ENCODE peak calls at places on chromosome 10, in seven cellular contexts. One of them, this sample, is unnamed.

GRCh38 chr10:131183546-131184045 is 127.9 kb downstream of the TCERG1L start:
- DNase-seq in heart right ventricle: no peak
- DNase-seq in CD4-positive, CD25-positive, alpha-beta regulatory T cell: no peak
- DNase-seq in uterus: no peak
- DNase-seq in endodermal cell: no peak
- DNase-seq in adrenal gland: peak; percentile 20
- DNase-seq in mesendoderm: no peak
- DNase-seq in this sample: no peak

GRCh38 chr10:88702848-88703597 is 3.0 kb upstream of the LIPK start:
- DNase-seq in heart right ventricle: no peak
- DNase-seq in CD4-positive, CD25-positive, alpha-beta regulatory T cell: peak; percentile 4
- DNase-seq in uterus: no peak
- DNase-seq in endodermal cell: peak; percentile 83
- DNase-seq in adrenal gland: no peak
- DNase-seq in mesendoderm: peak; percentile 94
- DNase-seq in this sample: peak; percentile 92

GRCh38 chr10:28434063-28434462 is 98.9 kb upstream of the WAC start:
- DNase-seq in heart right ventricle: no peak
- DNase-seq in CD4-positive, CD25-positive, alpha-beta regulatory T cell: no peak
- DNase-seq in uterus: no peak
- DNase-seq in endodermal cell: no peak
- DNase-seq in adrenal gland: no peak
- DNase-seq in mesendoderm: no peak
- DNase-seq in this sample: no peak

GRCh38 chr10:62870866-62871265 is 54.7 kb upstream of the EGR2 start:
- DNase-seq in heart right ventricle: no peak
- DNase-seq in CD4-positive, CD25-positive, alpha-beta regulatory T cell: peak; percentile 35
- DNase-seq in uterus: no peak
- DNase-seq in endodermal cell: no peak
- DNase-seq in adrenal gland: no peak
- DNase-seq in mesendoderm: no peak
- DNase-seq in this sample: no peak

GRCh38 chr10:78377362-78377761 is 343.7 kb downstream of the RPS24 start:
- DNase-seq in heart right ventricle: no peak
- DNase-seq in CD4-positive, CD25-positive, alpha-beta regulatory T cell: no peak
- DNase-seq in uterus: no peak
- DNase-seq in endodermal cell: peak; percentile 65
- DNase-seq in adrenal gland: no peak
- DNase-seq in mesendoderm: peak; percentile 60
- DNase-seq in this sample: no peak

GRCh38 chr10:124525751-124526600 is 64.4 kb downstream of the LHPP start:
- DNase-seq in heart right ventricle: no peak
- DNase-seq in CD4-positive, CD25-positive, alpha-beta regulatory T cell: no peak
- DNase-seq in uterus: peak; percentile 24
- DNase-seq in endodermal cell: no peak
- DNase-seq in adrenal gland: no peak
- DNase-seq in mesendoderm: peak; percentile 18
- DNase-seq in this sample: no peak

GRCh38 chr10:126504761-126505112 is 116.5 kb upstream of the ADAM12 start:
- DNase-seq in heart right ventricle: no peak
- DNase-seq in CD4-positive, CD25-positive, alpha-beta regulatory T cell: no peak
- DNase-seq in uterus: no peak
- DNase-seq in endodermal cell: no peak
- DNase-seq in adrenal gland: no peak
- DNase-seq in mesendoderm: no peak
- DNase-seq in this sample: no peak

GRCh38 chr10:23412223-23412622 is 26.7 kb upstream of the OTUD1 start:
- DNase-seq in heart right ventricle: no peak
- DNase-seq in CD4-positive, CD25-positive, alpha-beta regulatory T cell: peak; percentile 37
- DNase-seq in uterus: no peak
- DNase-seq in endodermal cell: no peak
- DNase-seq in adrenal gland: no peak
- DNase-seq in mesendoderm: no peak
- DNase-seq in this sample: peak; percentile 28

GRCh38 chr10:80686734-80687561 is 149.2 kb downstream of the SH2D4B start:
- DNase-seq in heart right ventricle: no peak
- DNase-seq in CD4-positive, CD25-positive, alpha-beta regulatory T cell: no peak
- DNase-seq in uterus: no peak
- DNase-seq in endodermal cell: peak; percentile 48
- DNase-seq in adrenal gland: no peak
- DNase-seq in mesendoderm: no peak
- DNase-seq in this sample: no peak

GRCh38 chr10:99548041-99548530 is 15.3 kb downstream of the NKX2-3 start:
- DNase-seq in heart right ventricle: no peak
- DNase-seq in CD4-positive, CD25-positive, alpha-beta regulatory T cell: peak; percentile 31
- DNase-seq in uterus: no peak
- DNase-seq in endodermal cell: peak; percentile 82
- DNase-seq in adrenal gland: no peak
- DNase-seq in mesendoderm: peak; percentile 72
- DNase-seq in this sample: peak; percentile 55

GRCh38 chr10:43938810-43939209 is 290.1 kb upstream of the ZNF32 start:
- DNase-seq in heart right ventricle: no peak
- DNase-seq in CD4-positive, CD25-positive, alpha-beta regulatory T cell: no peak
- DNase-seq in uterus: no peak
- DNase-seq in endodermal cell: peak; percentile 3
- DNase-seq in adrenal gland: no peak
- DNase-seq in mesendoderm: no peak
- DNase-seq in this sample: no peak

GRCh38 chr10:61438141-61438984 is 14.8 kb downstream of the TMEM26 start:
- DNase-seq in heart right ventricle: no peak
- DNase-seq in CD4-positive, CD25-positive, alpha-beta regulatory T cell: peak; percentile 1
- DNase-seq in uterus: no peak
- DNase-seq in endodermal cell: no peak
- DNase-seq in adrenal gland: no peak
- DNase-seq in mesendoderm: peak; percentile 77
- DNase-seq in this sample: peak; percentile 3

GRCh38 chr10:131960631-131961046 is 21.1 kb downstream of the BNIP3 start:
- DNase-seq in heart right ventricle: no peak
- DNase-seq in CD4-positive, CD25-positive, alpha-beta regulatory T cell: no peak
- DNase-seq in uterus: no peak
- DNase-seq in endodermal cell: no peak
- DNase-seq in adrenal gland: no peak
- DNase-seq in mesendoderm: no peak
- DNase-seq in this sample: no peak

GRCh38 chr10:51029172-51029641 is 45.1 kb upstream of the PRKG1 start:
- DNase-seq in heart right ventricle: no peak
- DNase-seq in CD4-positive, CD25-positive, alpha-beta regulatory T cell: no peak
- DNase-seq in uterus: no peak
- DNase-seq in endodermal cell: no peak
- DNase-seq in adrenal gland: no peak
- DNase-seq in mesendoderm: no peak
- DNase-seq in this sample: peak; percentile 69

GRCh38 chr10:69392481-69393000 is 24.2 kb downstream of the TACR2 start:
- DNase-seq in heart right ventricle: peak; percentile 83
- DNase-seq in CD4-positive, CD25-positive, alpha-beta regulatory T cell: peak; percentile 90
- DNase-seq in uterus: peak; percentile 89
- DNase-seq in endodermal cell: peak; percentile 97
- DNase-seq in adrenal gland: peak; percentile 94
- DNase-seq in mesendoderm: peak; percentile 96
- DNase-seq in this sample: peak; percentile 66

GRCh38 chr10:98255146-98255877 is 12.7 kb downstream of the LOXL4 start:
- DNase-seq in heart right ventricle: no peak
- DNase-seq in CD4-positive, CD25-positive, alpha-beta regulatory T cell: no peak
- DNase-seq in uterus: no peak
- DNase-seq in endodermal cell: peak; percentile 43
- DNase-seq in adrenal gland: no peak
- DNase-seq in mesendoderm: no peak
- DNase-seq in this sample: no peak

GRCh38 chr10:102231357-102232318 is 5.5 kb downstream of the ELOVL3 start:
- DNase-seq in heart right ventricle: peak; percentile 57
- DNase-seq in CD4-positive, CD25-positive, alpha-beta regulatory T cell: peak; percentile 65
- DNase-seq in uterus: no peak
- DNase-seq in endodermal cell: peak; percentile 90
- DNase-seq in adrenal gland: peak; percentile 72
- DNase-seq in mesendoderm: peak; percentile 70
- DNase-seq in this sample: no peak

GRCh38 chr10:89553064-89553734 is 17.8 kb upstream of the SLC16A12 start:
- DNase-seq in heart right ventricle: no peak
- DNase-seq in CD4-positive, CD25-positive, alpha-beta regulatory T cell: no peak
- DNase-seq in uterus: no peak
- DNase-seq in endodermal cell: no peak
- DNase-seq in adrenal gland: no peak
- DNase-seq in mesendoderm: no peak
- DNase-seq in this sample: peak; percentile 88

GRCh38 chr10:128030498-128031072 is 95.6 kb downstream of the MKI67 start:
- DNase-seq in heart right ventricle: no peak
- DNase-seq in CD4-positive, CD25-positive, alpha-beta regulatory T cell: no peak
- DNase-seq in uterus: no peak
- DNase-seq in endodermal cell: no peak
- DNase-seq in adrenal gland: no peak
- DNase-seq in mesendoderm: no peak
- DNase-seq in this sample: no peak

GRCh38 chr10:88820990-88821389 is 18.5 kb downstream of the LIPM start:
- DNase-seq in heart right ventricle: no peak
- DNase-seq in CD4-positive, CD25-positive, alpha-beta regulatory T cell: no peak
- DNase-seq in uterus: no peak
- DNase-seq in endodermal cell: no peak
- DNase-seq in adrenal gland: no peak
- DNase-seq in mesendoderm: no peak
- DNase-seq in this sample: peak; percentile 82

GRCh38 chr10:58653139-58653538 is 140.5 kb downstream of the BICC1 start:
- DNase-seq in heart right ventricle: no peak
- DNase-seq in CD4-positive, CD25-positive, alpha-beta regulatory T cell: no peak
- DNase-seq in uterus: no peak
- DNase-seq in endodermal cell: no peak
- DNase-seq in adrenal gland: no peak
- DNase-seq in mesendoderm: peak; percentile 39
- DNase-seq in this sample: no peak

GRCh38 chr10:7474388-7474787 is 63.6 kb upstream of the SFMBT2 start:
- DNase-seq in heart right ventricle: no peak
- DNase-seq in CD4-positive, CD25-positive, alpha-beta regulatory T cell: no peak
- DNase-seq in uterus: no peak
- DNase-seq in endodermal cell: no peak
- DNase-seq in adrenal gland: no peak
- DNase-seq in mesendoderm: no peak
- DNase-seq in this sample: no peak

GRCh38 chr10:132978542-132978941 is 36.2 kb upstream of the CFAP46 start:
- DNase-seq in heart right ventricle: no peak
- DNase-seq in CD4-positive, CD25-positive, alpha-beta regulatory T cell: no peak
- DNase-seq in uterus: no peak
- DNase-seq in endodermal cell: no peak
- DNase-seq in adrenal gland: no peak
- DNase-seq in mesendoderm: no peak
- DNase-seq in this sample: no peak

DNA sequence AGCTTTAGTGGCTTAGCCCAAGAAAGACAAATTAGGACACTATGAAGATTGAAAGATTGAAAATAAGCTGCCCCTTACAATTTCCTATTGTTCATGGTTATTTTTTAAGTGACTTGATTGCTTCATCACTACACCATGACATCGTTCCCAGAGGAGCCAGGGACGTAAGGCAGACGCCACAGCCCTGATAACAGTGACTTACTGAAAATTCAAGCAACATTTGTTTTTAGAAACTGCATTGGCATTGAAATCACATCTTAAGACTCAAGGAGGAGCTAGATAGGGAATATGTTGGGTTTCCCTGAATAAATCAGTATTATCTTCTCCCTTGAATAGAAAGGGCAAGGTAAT is 38.7 kb upstream of the ANK3 start:
- DNase-seq in heart right ventricle: no peak
- DNase-seq in CD4-positive, CD25-positive, alpha-beta regulatory T cell: no peak
- DNase-seq in uterus: no peak
- DNase-seq in endodermal cell: no peak
- DNase-seq in adrenal gland: no peak
- DNase-seq in mesendoderm: no peak
- DNase-seq in this sample: no peak
- H3K4me1 ChIP-seq in heart right ventricle: no peaks in the 10 kb centered on the region
- H3K4me1 ChIP-seq in CD4-positive, CD25-positive, alpha-beta regulatory T cell: no peaks in the 10 kb centered on the region
- H3K4me1 ChIP-seq in uterus: no peaks in the 10 kb centered on the region
- H3K4me1 ChIP-seq in endodermal cell: peaks cover 14% of the 10 kb centered on the region
- H3K4me1 ChIP-seq in adrenal gland: no peaks in the 10 kb centered on the region
- H3K4me1 ChIP-seq in mesendoderm: peaks cover 3% of the 10 kb centered on the region
- H3K4me1 ChIP-seq in this sample: peaks cover 75% of the 10 kb centered on the region

GRCh38 chr10:26457088-26457487 is 18.9 kb downstream of the APBB1IP start:
- DNase-seq in heart right ventricle: no peak
- DNase-seq in CD4-positive, CD25-positive, alpha-beta regulatory T cell: no peak
- DNase-seq in uterus: no peak
- DNase-seq in endodermal cell: no peak
- DNase-seq in adrenal gland: no peak
- DNase-seq in mesendoderm: no peak
- DNase-seq in this sample: no peak

GRCh38 chr10:26455567-26456315 is 17.6 kb downstream of the APBB1IP start:
- DNase-seq in heart right ventricle: no peak
- DNase-seq in CD4-positive, CD25-positive, alpha-beta regulatory T cell: no peak
- DNase-seq in uterus: no peak
- DNase-seq in endodermal cell: no peak
- DNase-seq in adrenal gland: no peak
- DNase-seq in mesendoderm: no peak
- DNase-seq in this sample: no peak

GRCh38 chr10:26451903-26452302 is 13.8 kb downstream of the APBB1IP start:
- DNase-seq in heart right ventricle: no peak
- DNase-seq in CD4-positive, CD25-positive, alpha-beta regulatory T cell: no peak
- DNase-seq in uterus: no peak
- DNase-seq in endodermal cell: no peak
- DNase-seq in adrenal gland: no peak
- DNase-seq in mesendoderm: no peak
- DNase-seq in this sample: no peak

GRCh38 chr10:26453850-26454249 is 15.7 kb downstream of the APBB1IP start:
- DNase-seq in heart right ventricle: no peak
- DNase-seq in CD4-positive, CD25-positive, alpha-beta regulatory T cell: no peak
- DNase-seq in uterus: no peak
- DNase-seq in endodermal cell: no peak
- DNase-seq in adrenal gland: no peak
- DNase-seq in mesendoderm: no peak
- DNase-seq in this sample: no peak

DNA sequence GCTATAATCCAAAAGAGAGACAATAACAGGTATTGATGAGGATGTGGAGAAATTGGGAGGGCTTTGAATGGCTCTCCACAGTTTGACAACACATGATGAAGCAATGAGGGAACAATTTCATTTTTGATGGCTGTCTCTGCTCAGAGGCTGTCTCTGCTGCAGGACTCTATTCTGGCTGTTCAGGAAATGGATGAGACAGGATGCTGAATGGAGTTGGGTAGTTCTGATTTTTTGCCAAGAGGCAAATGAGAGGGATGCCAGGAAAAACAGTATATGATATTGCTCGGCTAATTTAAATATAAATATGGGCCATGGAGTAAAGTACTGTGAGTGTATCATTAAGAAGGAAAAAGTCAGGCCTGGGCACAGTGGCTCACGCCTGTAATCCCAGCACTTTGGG is 16.8 kb downstream of the APBB1IP start:
- DNase-seq in heart right ventricle: no peak
- DNase-seq in CD4-positive, CD25-positive, alpha-beta regulatory T cell: no peak
- DNase-seq in uterus: no peak
- DNase-seq in endodermal cell: no peak
- DNase-seq in adrenal gland: no peak
- DNase-seq in mesendoderm: no peak
- DNase-seq in this sample: no peak
- H3K4me1 ChIP-seq in heart right ventricle: no peaks in the 10 kb centered on the region
- H3K4me1 ChIP-seq in CD4-positive, CD25-positive, alpha-beta regulatory T cell: peaks cover 68% of the 10 kb centered on the region
- H3K4me1 ChIP-seq in uterus: no peaks in the 10 kb centered on the region
- H3K4me1 ChIP-seq in endodermal cell: no peaks in the 10 kb centered on the region
- H3K4me1 ChIP-seq in adrenal gland: no peaks in the 10 kb centered on the region
- H3K4me1 ChIP-seq in mesendoderm: no peaks in the 10 kb centered on the region
- H3K4me1 ChIP-seq in this sample: no peaks in the 10 kb centered on the region

GRCh38 chr10:112385143-112385695 is 11.3 kb downstream of the ACSL5 start:
- DNase-seq in heart right ventricle: no peak
- DNase-seq in CD4-positive, CD25-positive, alpha-beta regulatory T cell: no peak
- DNase-seq in uterus: no peak
- DNase-seq in endodermal cell: no peak
- DNase-seq in adrenal gland: no peak
- DNase-seq in mesendoderm: no peak
- DNase-seq in this sample: no peak
- H3K4me1 ChIP-seq in heart right ventricle: no peaks in the 10 kb centered on the region
- H3K4me1 ChIP-seq in CD4-positive, CD25-positive, alpha-beta regulatory T cell: peaks cover 23% of the 10 kb centered on the region
- H3K4me1 ChIP-seq in uterus: no peaks in the 10 kb centered on the region
- H3K4me1 ChIP-seq in endodermal cell: peaks cover 5% of the 10 kb centered on the region
- H3K4me1 ChIP-seq in adrenal gland: peaks cover 12% of the 10 kb centered on the region
- H3K4me1 ChIP-seq in mesendoderm: peaks cover 3% of the 10 kb centered on the region
- H3K4me1 ChIP-seq in this sample: peaks cover 9% of the 10 kb centered on the region

GRCh38 chr10:103449208-103450144 is 2.7 kb downstream of the CALHM2 start:
- DNase-seq in heart right ventricle: no peak
- DNase-seq in CD4-positive, CD25-positive, alpha-beta regulatory T cell: no peak
- DNase-seq in uterus: no peak
- DNase-seq in endodermal cell: no peak
- DNase-seq in adrenal gland: no peak
- DNase-seq in mesendoderm: no peak
- DNase-seq in this sample: no peak
- H3K4me1 ChIP-seq in heart right ventricle: peaks cover 29% of the 10 kb centered on the region
- H3K4me1 ChIP-seq in CD4-positive, CD25-positive, alpha-beta regulatory T cell: peaks cover 53% of the 10 kb centered on the region
- H3K4me1 ChIP-seq in uterus: peaks cover 42% of the 10 kb centered on the region
- H3K4me1 ChIP-seq in endodermal cell: no peaks in the 10 kb centered on the region
- H3K4me1 ChIP-seq in adrenal gland: peaks cover 33% of the 10 kb centered on the region
- H3K4me1 ChIP-seq in mesendoderm: peaks cover 6% of the 10 kb centered on the region
- H3K4me1 ChIP-seq in this sample: peaks cover 32% of the 10 kb centered on the region

This sample was measured in mammary epithelial cell.